ENCODE peak calls at places on chromosomes 3 and 15, in six cellular contexts. Y, F, J, L, A and P are unnamed samples.

GRCh38 chr3:47877719-47878118 is 74.8 kb downstream of the DHX30 start:
- DNase-seq in J (no peak), L (no peak), F (no peak), A (no peak), Y (no peak), P (no peak)

GRCh38 chr3:169387751-169388696 is 275.5 kb downstream of the MECOM start:
- DNase-seq in J (peak), L (peak), F (no peak), A (no peak), Y (peak), P (no peak)

GRCh38 chr3:16828815-16829214 is 55.9 kb upstream of the PLCL2 start:
- DNase-seq in A (no peak), F (peak), J (peak), Y (peak), L (peak), P (peak)

GRCh38 chr15:92343869-92344643 is 49.6 kb upstream of the ST8SIA2 start:
- DNase-seq in L (no peak), Y (no peak), F (no peak), J (no peak), A (no peak), P (no peak)

GRCh38 chr3:1943395-1944118 is 155.1 kb upstream of the CNTN4 start:
- DNase-seq in J (no peak), L (no peak), A (no peak), F (no peak), Y (no peak), P (no peak)

GRCh38 chr3:197367081-197367780 is 68.8 kb upstream of the DLG1 start:
- DNase-seq in J (peak), Y (peak), L (peak), F (peak), A (no peak), P (peak)

GRCh38 chr3:15892311-15892710 is 94.5 kb upstream of the ANKRD28 start:
- DNase-seq in F (no peak), J (no peak), A (no peak), Y (no peak), L (no peak), P (no peak)

GRCh38 chr15:68578960-68579935 is at the start of gene CORO2B:
- DNase-seq in J (peak), A (no peak), F (peak), Y (peak), L (peak), P (no peak)

GRCh38 chr3:10085738-10086137 is 22.3 kb downstream of the FANCD2OS start:
- DNase-seq in F (no peak), A (no peak), Y (no peak), J (no peak), L (no peak), P (no peak)

GRCh38 chr3:123750659-123751420 is 133.3 kb downstream of the MYLK start:
- DNase-seq in Y (peak), F (peak), J (peak), A (no peak), L (peak), P (peak)

GRCh38 chr3:127428344-127429001 is 140.6 kb upstream of the PRR20G start:
- DNase-seq in A (no peak), F (no peak), J (peak), L (no peak), Y (peak), P (no peak)

GRCh38 chr3:13235897-13236296 is 162.7 kb upstream of the IQSEC1 start:
- DNase-seq in Y (no peak), F (no peak), A (no peak), J (no peak), L (no peak), P (no peak)

GRCh38 chr15:67833504-67834248 is 6.2 kb downstream of the RNU6-1 start:
- DNase-seq in Y (no peak), A (peak), F (peak), L (peak), J (peak), P (no peak)

GRCh38 chr15:73225358-73226015 is 143.3 kb downstream of the HCN4 start:
- DNase-seq in F (no peak), L (no peak), J (no peak), A (no peak), Y (no peak), P (no peak)

GRCh38 chr3:14396293-14396692 is 6.1 kb upstream of the SLC6A6 start:
- DNase-seq in A (no peak), F (no peak), Y (no peak), J (no peak), L (no peak), P (no peak)

GRCh38 chr3:52314495-52314894 is 1.6 kb upstream of the DNAH1 start:
- DNase-seq in A (no peak), L (peak), F (no peak), J (peak), Y (peak), P (no peak)

GRCh38 chr15:68401496-68402431 is 30.2 kb downstream of the ITGA11 start:
- DNase-seq in L (no peak), Y (no peak), J (no peak), A (no peak), F (no peak), P (no peak)

GRCh38 chr3:28575748-28576589 is 227.3 kb upstream of the AZI2 start:
- DNase-seq in L (peak), F (no peak), A (no peak), Y (no peak), J (no peak), P (no peak)

GRCh38 chr3:195307711-195308110 is 36.8 kb upstream of the XXYLT1 start:
- DNase-seq in Y (no peak), A (no peak), F (no peak), L (no peak), J (no peak), P (no peak)

DNA sequence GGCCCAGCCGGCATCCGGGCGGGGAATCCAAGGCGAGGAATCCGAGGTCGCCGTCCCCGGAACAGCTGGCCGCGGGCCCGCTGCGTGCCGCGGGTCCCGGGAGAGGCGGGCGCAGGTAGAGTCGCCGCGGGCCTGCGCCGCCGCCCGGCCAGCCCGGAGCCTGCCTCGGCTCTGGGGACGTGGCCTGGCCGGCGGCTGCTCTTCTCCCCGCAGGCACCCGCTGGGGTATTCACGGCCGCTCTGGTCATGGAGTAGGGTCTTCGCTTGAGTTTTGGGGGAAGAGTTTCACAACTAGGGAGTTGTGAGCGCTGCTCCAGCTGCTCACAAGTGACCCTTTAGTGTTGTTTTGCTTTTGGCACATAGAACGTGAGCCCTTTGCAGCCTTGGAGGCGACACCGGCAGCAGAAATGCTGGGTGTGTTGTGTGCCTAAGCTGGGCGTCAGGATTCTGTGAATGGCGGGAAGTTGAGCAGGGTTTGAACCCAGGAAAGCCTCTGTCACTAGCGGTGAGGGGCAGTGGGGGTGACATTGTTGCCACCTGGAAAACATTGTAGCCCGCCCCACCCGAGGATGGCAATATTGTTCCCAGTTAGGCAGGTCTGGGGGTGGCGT is 4.0 kb downstream of the TRIM71 start:
- DNase-seq in A (no peak), Y (no peak), F (no peak), J (no peak), L (no peak), P (no peak)
- H3K4me3 ChIP-seq in A (no peak), Y (no peak), F (no peak), J (no peak), L (no peak), P (no peak)

GRCh38 chr15:85579957-85580694 is 199.7 kb downstream of the AKAP13 start:
- DNase-seq in A (no peak), Y (no peak), F (peak), L (peak), J (peak), P (no peak)
- H3K4me3 ChIP-seq in A (no peak), Y (no peak), F (peak), L (no peak), J (no peak), P (no peak)

DNA sequence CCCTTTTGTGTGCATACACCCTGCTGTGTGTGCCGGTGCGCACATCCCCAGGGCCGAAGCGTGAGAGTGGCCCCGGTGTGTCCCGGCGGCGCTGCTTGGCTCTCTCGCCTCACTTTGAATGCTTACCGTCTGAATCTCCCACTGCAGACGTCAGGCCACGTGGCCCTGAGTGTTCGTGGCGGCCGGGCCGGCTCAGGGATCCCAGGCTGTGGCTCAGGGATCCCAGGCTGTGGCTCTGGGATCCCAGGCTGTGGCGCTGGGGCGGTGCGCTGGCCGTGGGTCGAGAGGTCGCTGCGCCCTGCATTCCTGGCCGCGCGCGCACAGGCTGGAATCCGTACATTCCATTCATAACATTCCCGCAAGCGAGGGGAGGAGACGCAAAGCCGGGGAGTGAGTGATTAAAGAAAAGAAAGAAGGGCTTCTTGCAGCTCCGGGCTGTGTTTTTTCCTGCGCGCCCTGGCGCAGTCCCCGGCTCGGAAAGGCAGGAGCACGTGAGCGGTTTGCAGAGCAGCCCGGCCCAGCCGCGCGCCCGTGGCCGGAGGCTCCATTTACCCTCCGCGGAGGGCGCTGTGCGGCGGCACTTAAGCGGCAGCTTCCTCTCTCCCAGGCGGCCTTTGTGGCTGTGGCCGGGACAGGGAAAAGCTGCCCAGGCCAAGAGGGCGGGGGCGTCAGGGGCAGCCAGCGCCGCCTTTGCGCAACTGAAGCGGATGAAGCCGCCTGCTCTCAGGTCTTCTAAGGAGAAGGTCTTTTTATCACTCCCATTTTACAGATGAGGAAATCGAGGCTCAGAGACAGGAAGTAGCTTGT is 87.0 kb upstream of the ALDH1L1 start:
- DNase-seq in L (peak), J (peak), Y (peak), A (no peak), F (peak), P (peak)
- H3K4me3 ChIP-seq in L (peak), J (peak), Y (peak), A (no peak), F (peak), P (peak)

GRCh38 chr15:40845511-40846284 is 1.9 kb downstream of the SPINT1 start:
- DNase-seq in Y (no peak), F (no peak), J (no peak), A (no peak), L (no peak), P (no peak)
- H3K4me3 ChIP-seq in Y (no peak), F (no peak), J (no peak), A (no peak), L (no peak), P (no peak)

GRCh38 chr15:52097176-52097575 is 15.4 kb downstream of the BCL2L10 start:
- DNase-seq in F (no peak), J (peak), L (no peak), Y (no peak), A (no peak), P (no peak)

GRCh38 chr15:52095597-52096262 is 16.8 kb downstream of the BCL2L10 start:
- DNase-seq in F (peak), J (peak), L (peak), Y (peak), A (no peak), P (peak)

GRCh38 chr15:52100807-52101206 is 11.8 kb downstream of the BCL2L10 start:
- DNase-seq in L (peak), F (no peak), A (peak), Y (peak), J (peak), P (peak)

GRCh38 chr15:52099654-52100272 is 12.8 kb downstream of the BCL2L10 start:
- DNase-seq in F (no peak), L (no peak), A (no peak), Y (no peak), J (no peak), P (no peak)

DNA sequence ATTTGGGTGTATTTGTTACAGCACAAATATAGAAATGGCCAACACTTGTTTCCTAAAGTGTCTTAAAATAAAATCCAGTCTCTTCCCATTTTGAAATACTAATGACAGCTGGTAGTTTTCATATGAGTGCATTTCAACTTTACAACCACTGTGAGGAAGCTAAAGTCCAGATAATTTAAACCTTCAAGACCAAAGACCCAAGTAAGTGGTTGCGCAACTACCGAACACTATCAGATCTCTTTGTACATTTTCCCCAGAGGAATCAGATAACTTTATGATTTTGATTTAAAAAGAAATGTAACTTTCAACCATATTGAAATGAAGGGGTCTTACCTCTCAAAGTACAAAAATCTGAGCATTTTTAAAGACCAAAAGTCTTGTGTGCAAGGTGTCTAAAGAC is 14.2 kb downstream of the BCL2L10 start:
- DNase-seq in Y (peak), A (no peak), F (no peak), J (peak), L (no peak), P (no peak)
- H3K4me3 ChIP-seq in Y (no peak), A (no peak), F (no peak), J (no peak), L (no peak), P (no peak)

GRCh38 chr15:95325763-95326688 is 1004.5 kb upstream of the NR2F2 start:
- DNase-seq in Y (peak), F (no peak), A (no peak), L (no peak), J (peak), P (no peak)
- H3K4me3 ChIP-seq in Y (peak), F (no peak), A (no peak), L (peak), J (peak), P (peak)

GRCh38 chr3:114452176-114452744 is 158.4 kb downstream of the TIGIT start:
- DNase-seq in L (no peak), Y (peak), A (no peak), F (no peak), J (no peak), P (no peak)
- H3K4me3 ChIP-seq in L (peak), Y (peak), A (no peak), F (no peak), J (no peak), P (no peak)

DNA sequence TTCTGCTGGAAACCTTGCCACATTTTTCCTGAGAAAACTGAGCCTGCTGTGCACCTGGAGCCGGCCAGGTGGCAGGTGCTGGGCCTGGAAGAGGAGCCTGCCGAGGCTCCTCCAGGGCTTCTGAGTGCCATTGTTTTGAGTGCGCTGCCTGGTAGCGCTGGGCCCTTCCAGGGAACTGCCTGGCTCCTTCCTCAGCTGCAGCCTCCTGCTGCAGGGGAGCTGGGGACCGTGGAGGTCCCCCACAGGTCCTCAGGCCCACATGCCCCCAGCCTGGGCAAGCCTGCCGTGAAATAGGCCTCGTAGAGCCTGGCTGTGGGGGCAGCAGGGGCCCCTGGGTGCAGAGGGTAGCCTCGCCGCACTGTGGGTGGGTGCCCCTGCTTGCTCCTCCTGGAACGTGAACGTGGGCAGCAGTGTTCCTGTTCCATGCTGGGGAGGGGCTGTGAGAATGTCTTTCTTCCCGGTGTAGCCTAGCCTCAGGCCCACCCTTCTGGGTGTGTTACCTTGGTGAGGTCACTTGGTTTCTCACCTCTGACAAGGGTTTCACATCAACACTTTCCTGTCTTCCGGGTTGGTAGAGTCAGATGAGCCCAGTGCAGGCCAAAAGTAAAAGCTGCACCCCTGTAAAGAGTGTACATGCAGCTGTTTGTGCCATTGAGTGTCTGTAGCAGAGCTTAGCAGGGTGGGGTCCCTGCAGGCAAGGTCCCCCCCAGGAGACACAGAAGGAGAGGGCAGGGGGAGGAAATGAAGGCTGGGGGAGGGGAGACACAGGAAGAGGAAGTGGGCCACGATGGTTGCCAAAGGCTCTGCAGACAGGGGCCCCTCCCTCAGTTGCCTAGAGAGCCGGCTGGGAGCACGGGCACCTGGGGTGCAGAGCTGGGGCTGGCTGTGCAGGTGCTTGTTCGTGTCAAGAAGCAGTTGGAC is 34.5 kb downstream of the KLF13 start:
- DNase-seq in F (no peak), J (no peak), Y (no peak), L (no peak), A (peak), P (no peak)
- H3K4me3 ChIP-seq in F (no peak), J (no peak), Y (no peak), L (no peak), A (peak), P (no peak)